ENCODE peak calls at places on chromosomes 5 and 9, in four cellular contexts. B is foreskin fibroblast, M is fibroblast of pulmonary artery, L is heart right ventricle. Y is an unnamed sample.
A peak's percentile ranks its signal among the peaks of the same experiment; 100 is the strongest.

GRCh38 chr5:36153727-36154126 is 1.8 kb downstream of the SKP2 start:
- DNase-seq in B (no peak), M (no peak), L (no peak), Y (no peak)

GRCh38 chr9:3181049-3181953 is 337.4 kb upstream of the PUM3 start:
- DNase-seq in B (peak; percentile 7), M (peak; percentile 21), L (no peak), Y (no peak)

GRCh38 chr5:40052812-40053211 is 626.9 kb upstream of the PTGER4 start:
- DNase-seq in B (no peak), M (no peak), L (no peak), Y (no peak)

GRCh38 chr9:117734523-117735314 is 30.5 kb downstream of the TLR4 start:
- DNase-seq in B (no peak), M (peak; percentile 42), L (no peak), Y (no peak)

GRCh38 chr9:128702445-128702948 is at the start of gene PKN3:
- DNase-seq in B (peak; percentile 68), M (peak; percentile 75), L (peak; percentile 90), Y (no peak)

GRCh38 chr9:28848671-28849070 is 1275.4 kb upstream of the C9orf72 start:
- DNase-seq in B (no peak), M (peak; percentile 29), L (no peak), Y (no peak)

GRCh38 chr9:5553211-5553610 is 42.9 kb downstream of the PDCD1LG2 start:
- DNase-seq in B (peak; percentile 39), M (peak; percentile 81), L (no peak), Y (peak; percentile 53)

GRCh38 chr5:134561871-134562296 is 36.4 kb downstream of the JADE2 start:
- DNase-seq in B (no peak), M (peak; percentile 97), L (peak; percentile 55), Y (no peak)

GRCh38 chr5:81533629-81534480 is 139.9 kb upstream of the ACOT12 start:
- DNase-seq in B (no peak), M (peak; percentile 7), L (no peak), Y (no peak)

GRCh38 chr5:10352404-10353240 is 873 bp upstream of the MARCHF6 start:
- DNase-seq in B (no peak), M (peak; percentile 35), L (no peak), Y (no peak)

GRCh38 chr5:94180761-94181160 is 437.6 kb downstream of the KIAA0825 start:
- DNase-seq in B (no peak), M (no peak), L (no peak), Y (no peak)

GRCh38 chr9:107932036-107932435 is 442.5 kb upstream of the KLF4 start:
- DNase-seq in B (peak; percentile 36), M (peak; percentile 19), L (no peak), Y (no peak)

GRCh38 chr5:170986598-170986997 is 124.8 kb downstream of the RANBP17 start:
- DNase-seq in B (peak; percentile 3), M (peak; percentile 68), L (no peak), Y (no peak)

GRCh38 chr5:54186108-54186507 is 124.3 kb downstream of the ARL15 start:
- DNase-seq in B (no peak), M (no peak), L (no peak), Y (no peak)

GRCh38 chr5:79093762-79094161 is 17.8 kb upstream of the BHMT start:
- DNase-seq in B (no peak), M (no peak), L (no peak), Y (no peak)

GRCh38 chr9:113886003-113886324 is 9.9 kb downstream of the ZNF618 start:
- DNase-seq in B (no peak), M (no peak), L (no peak), Y (no peak)

GRCh38 chr5:131281133-131281867 is 17.4 kb downstream of the CDC42SE2 start:
- DNase-seq in B (no peak), M (no peak), L (no peak), Y (no peak)

GRCh38 chr5:158695595-158696330 is 404.0 kb downstream of the EBF1 start:
- DNase-seq in B (peak; percentile 74), M (peak; percentile 78), L (peak; percentile 78), Y (peak; percentile 16)

GRCh38 chr9:131423171-131423581 is 29.3 kb downstream of the PRRC2B start:
- DNase-seq in B (peak; percentile 76), M (peak; percentile 83), L (peak; percentile 61), Y (peak; percentile 71)
- H3K4me3 ChIP-seq in B (no peak overlapping the region), M (no peak overlapping the region), L (no peak overlapping the region), Y (peak overlapping the region; percentile 29)

DNA sequence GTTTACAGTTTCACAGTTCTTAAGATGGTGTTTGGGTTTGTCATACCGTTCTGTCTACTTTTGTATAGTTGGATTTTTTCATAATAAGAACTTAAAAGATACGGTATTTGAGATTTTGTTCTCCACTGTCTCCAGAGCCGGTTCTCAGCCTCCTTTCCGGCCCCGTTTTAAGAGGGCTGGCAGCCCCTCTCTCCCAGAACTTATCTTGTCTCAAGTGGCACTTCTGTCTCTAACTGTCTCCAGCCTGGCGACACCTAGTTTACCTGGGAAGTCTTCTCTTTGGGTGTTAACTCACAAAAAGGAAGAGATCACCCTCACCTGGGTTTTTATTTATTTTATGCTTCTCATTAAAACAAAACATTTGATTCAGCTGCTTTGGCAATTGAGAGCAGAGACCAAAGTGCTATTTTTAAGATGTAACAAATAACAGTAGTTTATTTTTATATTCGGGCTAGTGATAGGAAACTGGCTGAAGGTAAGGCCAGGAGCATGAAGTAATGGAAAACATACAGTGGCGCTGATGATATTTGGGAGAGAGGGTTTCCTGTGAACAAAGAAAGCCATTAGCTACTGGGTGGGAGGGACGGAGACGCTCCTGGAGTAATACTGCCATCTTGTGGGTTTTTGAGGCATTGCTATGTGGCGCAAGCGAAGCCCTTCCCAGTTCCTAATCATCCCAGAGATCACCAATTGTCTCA is 48.3 kb downstream of the ACER2 start:
- DNase-seq in B (peak; percentile 56), M (peak; percentile 87), L (peak; percentile 80), Y (peak; percentile 51)
- H3K4me3 ChIP-seq in B (peak overlapping the region; percentile 47), M (peak overlapping the region; percentile 36), L (peak overlapping the region; percentile 34), Y (peak overlapping the region; percentile 39)

GRCh38 chr9:133993635-133994253 is 1.6 kb upstream of the VAV2 start:
- DNase-seq in B (no peak), M (no peak), L (no peak), Y (no peak)
- H3K4me3 ChIP-seq in B (peak overlapping the region; percentile 82), M (peak overlapping the region; percentile 76), L (peak overlapping the region; percentile 80), Y (peak overlapping the region; percentile 86)

DNA sequence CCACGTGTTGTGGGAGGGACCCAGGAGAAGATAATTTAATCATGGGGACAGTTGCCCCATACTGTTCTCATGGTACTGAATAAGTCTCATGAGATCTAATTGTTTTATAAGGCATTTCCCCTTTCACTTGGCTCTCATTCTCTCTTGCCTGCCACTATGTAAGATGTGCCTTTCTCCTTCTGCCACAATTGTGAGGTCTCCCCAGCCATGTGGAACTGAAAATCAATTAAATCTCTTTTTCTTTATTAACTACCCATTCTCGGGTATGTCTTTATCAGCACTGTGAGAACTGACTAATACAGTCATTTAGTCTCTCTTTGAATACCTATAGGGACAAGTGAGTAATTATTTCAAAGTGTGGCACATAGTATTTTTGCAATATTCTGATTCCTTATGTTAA is 269.2 kb upstream of the SMARCA2 start:
- DNase-seq in B (no peak), M (no peak), L (no peak), Y (no peak)
- H3K4me3 ChIP-seq in B (no peak overlapping the region), M (no peak overlapping the region), L (no peak overlapping the region), Y (no peak overlapping the region)

GRCh38 chr5:73019766-73020165 is 63.9 kb downstream of the FCHO2 start:
- DNase-seq in B (no peak), M (no peak), L (no peak), Y (no peak)

GRCh38 chr5:73027361-73027760 is 71.5 kb downstream of the FCHO2 start:
- DNase-seq in B (no peak), M (no peak), L (no peak), Y (no peak)

GRCh38 chr5:73027816-73028215 is 72.0 kb downstream of the FCHO2 start:
- DNase-seq in B (no peak), M (no peak), L (no peak), Y (no peak)

GRCh38 chr5:73018892-73019291 is 63.1 kb downstream of the FCHO2 start:
- DNase-seq in B (no peak), M (no peak), L (no peak), Y (no peak)

DNA sequence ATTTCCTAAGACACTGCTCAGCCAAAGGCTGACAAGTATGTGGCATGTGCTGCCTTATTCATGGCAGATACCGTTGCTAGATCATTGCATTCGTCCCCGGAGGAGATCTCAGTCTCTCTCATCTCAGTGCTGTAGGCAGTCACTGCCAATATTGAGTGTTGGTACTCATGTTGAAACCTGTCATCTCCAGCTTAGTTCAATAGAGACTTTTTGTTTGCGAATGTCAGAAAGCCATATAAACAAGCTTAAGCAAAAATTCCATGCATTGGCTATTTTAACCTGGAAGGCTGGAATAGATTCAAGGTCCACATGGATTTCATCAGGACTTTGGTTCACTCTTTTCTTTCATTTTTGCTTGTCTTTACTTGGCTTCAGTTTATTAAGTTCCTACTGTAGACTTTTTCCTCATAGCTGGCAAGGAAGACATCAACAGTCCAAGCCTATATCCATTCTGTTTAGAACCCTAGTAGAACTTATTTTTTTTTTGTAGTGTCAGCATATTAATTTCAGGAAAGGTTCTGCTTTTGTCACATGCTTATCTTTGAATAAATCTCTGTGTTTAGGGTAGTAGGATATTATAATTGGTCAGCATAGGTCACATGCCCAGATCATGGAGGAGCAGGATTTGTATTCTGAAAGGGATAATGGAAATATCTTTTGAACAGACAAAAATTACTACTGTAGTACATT is 66.8 kb downstream of the FCHO2 start:
- DNase-seq in B (no peak), M (no peak), L (no peak), Y (no peak)
- H3K4me3 ChIP-seq in B (no peak overlapping the region), M (no peak overlapping the region), L (no peak overlapping the region), Y (no peak overlapping the region)